ENCODE peak calls at places on chromosomes 3 and 15, in ten cellular contexts. I, N, J, S, U, F, T, V, E and A are unnamed samples.

GRCh38 chr15:85725019-85725418 is 69.7 kb downstream of the KLHL25 start:
- DNase-seq in I (no peak), N (peak), J (no peak), S (no peak), U (no peak), F (no peak), T (no peak), V (peak), E (no peak), A (no peak)

GRCh38 chr3:119181765-119182164 is 8.4 kb downstream of the UPK1B start:
- DNase-seq in I (no peak), N (peak), J (no peak), S (no peak), U (no peak), F (no peak), T (no peak), V (peak), E (no peak), A (no peak)

GRCh38 chr3:181971424-181971823 is 259.7 kb downstream of the SOX2 start:
- DNase-seq in I (no peak), N (no peak), J (no peak), S (no peak), U (no peak), F (no peak), T (no peak), V (no peak), E (no peak), A (peak)

GRCh38 chr3:74613060-74613459 is 1.4 kb downstream of the CNTN3 start:
- DNase-seq in I (no peak), N (peak), J (no peak), S (no peak), U (no peak), F (no peak), T (no peak), V (peak), E (no peak), A (peak)

GRCh38 chr3:64214697-64215018 is 10.6 kb downstream of the PRICKLE2 start:
- DNase-seq in I (peak), N (peak), J (no peak), S (no peak), U (no peak), F (no peak), T (no peak), V (peak), E (no peak), A (peak)

GRCh38 chr15:90000175-90000923 is 775 bp upstream of the ZNF710 start:
- DNase-seq in I (no peak), N (no peak), J (peak), S (no peak), U (no peak), F (no peak), T (no peak), V (peak), E (no peak), A (no peak)

GRCh38 chr15:62833671-62834070 is 208.9 kb upstream of the TPM1 start:
- DNase-seq in I (no peak), N (no peak), J (no peak), S (no peak), U (no peak), F (no peak), T (no peak), V (no peak), E (no peak), A (no peak)

GRCh38 chr3:73883497-73883896 is 258.8 kb upstream of the PDZRN3 start:
- DNase-seq in I (no peak), N (no peak), J (no peak), S (no peak), U (no peak), F (no peak), T (no peak), V (no peak), E (no peak), A (no peak)

GRCh38 chr3:79846148-79846933 is 78.5 kb upstream of the ROBO1 start:
- DNase-seq in I (no peak), N (peak), J (no peak), S (no peak), U (peak), F (no peak), T (no peak), V (no peak), E (no peak), A (no peak)

GRCh38 chr15:74303741-74304309 is 63.6 kb downstream of the CYP11A1 start:
- DNase-seq in I (no peak), N (no peak), J (no peak), S (no peak), U (no peak), F (no peak), T (no peak), V (no peak), E (no peak), A (no peak)

GRCh38 chr3:172519740-172520139 is 3.5 kb downstream of the TNFSF10 start:
- DNase-seq in I (no peak), N (no peak), J (no peak), S (no peak), U (no peak), F (no peak), T (no peak), V (no peak), E (no peak), A (no peak)

GRCh38 chr3:184795493-184796198 is 16.3 kb upstream of the VPS8 start:
- DNase-seq in I (no peak), N (no peak), J (no peak), S (no peak), U (no peak), F (no peak), T (no peak), V (no peak), E (no peak), A (no peak)

GRCh38 chr3:14564741-14565140 is 24.6 kb upstream of the GRIP2 start:
- DNase-seq in I (no peak), N (no peak), J (no peak), S (no peak), U (no peak), F (no peak), T (no peak), V (no peak), E (no peak), A (no peak)

GRCh38 chr3:130894130-130894872 is 417 bp downstream of the ATP2C1 start:
- DNase-seq in I (peak), N (peak), J (peak), S (peak), U (peak), F (peak), T (peak), V (peak), E (peak), A (peak)

GRCh38 chr3:107271787-107272387 is 105.4 kb upstream of the CCDC54 start:
- DNase-seq in I (no peak), N (peak), J (peak), S (no peak), U (peak), F (no peak), T (no peak), V (peak), E (no peak), A (peak)

GRCh38 chr15:69523010-69524001 is 70.7 kb downstream of the RPLP1 start:
- DNase-seq in I (peak), N (peak), J (peak), S (peak), U (peak), F (peak), T (peak), V (peak), E (peak), A (peak)

GRCh38 chr15:82807920-82808633 is 1.4 kb upstream of the WHAMM start:
- DNase-seq in I (no peak), N (peak), J (no peak), S (no peak), U (no peak), F (no peak), T (no peak), V (no peak), E (no peak), A (no peak)

GRCh38 chr3:13197795-13198194 is 124.6 kb upstream of the IQSEC1 start:
- DNase-seq in I (no peak), N (no peak), J (no peak), S (no peak), U (no peak), F (no peak), T (no peak), V (no peak), E (no peak), A (no peak)

GRCh38 chr3:5994651-5995050 is 807.1 kb downstream of the EDEM1 start:
- DNase-seq in I (no peak), N (no peak), J (no peak), S (no peak), U (no peak), F (no peak), T (no peak), V (no peak), E (no peak), A (no peak)

GRCh38 chr15:63013052-63013808 is 29.3 kb upstream of the TPM1 start:
- DNase-seq in I (no peak), N (peak), J (no peak), S (no peak), U (no peak), F (no peak), T (no peak), V (peak), E (no peak), A (peak)

GRCh38 chr15:82228750-82229149 is 33.8 kb downstream of the EFL1 start:
- DNase-seq in I (no peak), N (no peak), J (no peak), S (no peak), U (no peak), F (no peak), T (no peak), V (peak), E (no peak), A (no peak)

GRCh38 chr3:14698601-14699244 is 23.8 kb downstream of the C3orf20 start:
- DNase-seq in I (no peak), N (no peak), J (no peak), S (no peak), U (no peak), F (no peak), T (no peak), V (no peak), E (no peak), A (no peak)

GRCh38 chr3:26264708-26265107 is 357.9 kb upstream of the LRRC3B start:
- DNase-seq in I (no peak), N (no peak), J (no peak), S (no peak), U (no peak), F (no peak), T (no peak), V (no peak), E (no peak), A (no peak)

GRCh38 chr3:50554553-50554952 is 13.0 kb downstream of the C3orf18 start:
- DNase-seq in I (no peak), N (no peak), J (no peak), S (no peak), U (no peak), F (no peak), T (no peak), V (peak), E (no peak), A (peak)

GRCh38 chr3:195893516-195893915 is 14.8 kb downstream of the TNK2 start:
- DNase-seq in I (no peak), N (no peak), J (no peak), S (no peak), U (no peak), F (no peak), T (no peak), V (no peak), E (no peak), A (no peak)

GRCh38 chr3:26703519-26703918 is 80.9 kb downstream of the LRRC3B start:
- DNase-seq in I (no peak), N (no peak), J (no peak), S (no peak), U (no peak), F (no peak), T (no peak), V (no peak), E (no peak), A (no peak)

GRCh38 chr15:75151214-75152128 is 50.2 kb upstream of the C15orf39 start:
- DNase-seq in I (no peak), N (no peak), J (no peak), S (no peak), U (no peak), F (no peak), T (no peak), V (peak), E (no peak), A (no peak)

GRCh38 chr15:38636597-38636996 is 72.0 kb upstream of the RASGRP1 start:
- DNase-seq in I (no peak), N (no peak), J (no peak), S (no peak), U (no peak), F (no peak), T (no peak), V (peak), E (no peak), A (no peak)